ENCODE peak calls at places on chromosomes 3 and 15, in ten cellular contexts. P is ureter; Y is RCC 7860; R is iris pigment epithelial cell; J is AG10803; K is activated T-cell treated with anti-CD3 and anti-CD28 coated beads for 24 hours; H is retinal pigment epithelial cell; Z is cerebellar nuclear complex; W is naive thymus-derived CD8-positive, alpha-beta T cell; T is CD4-positive, alpha-beta memory T cell. V is an unnamed sample.

GRCh38 chr15:60913901-60914300 is 315.2 kb downstream of the RORA start:
- DNase-seq in P (no peak), Y (no peak), R (no peak), J (no peak), K (no peak), H (no peak), Z (no peak), W (no peak), T (no peak), V (no peak)

GRCh38 chr3:10387881-10388621 is 67.1 kb upstream of the SEC13 start:
- DNase-seq in P (no peak), Y (no peak), R (no peak), J (no peak), K (no peak), H (no peak), Z (no peak), W (no peak), T (no peak), V (no peak)

GRCh38 chr3:105315827-105316226 is 50.9 kb upstream of the ALCAM start:
- DNase-seq in P (no peak), Y (no peak), R (no peak), J (no peak), K (no peak), H (no peak), Z (no peak), W (no peak), T (no peak), V (no peak)

GRCh38 chr3:160671231-160671630 is 5.7 kb upstream of the ARL14 start:
- DNase-seq in P (no peak), Y (no peak), R (no peak), J (no peak), K (no peak), H (no peak), Z (no peak), W (no peak), T (no peak), V (no peak)

GRCh38 chr15:73127302-73127936 is 75.2 kb downstream of the NEO1 start:
- DNase-seq in P (no peak), Y (peak; percentile 16), R (peak; percentile 38), J (peak; percentile 24), K (peak; percentile 9), H (no peak), Z (no peak), W (no peak), T (peak; percentile 15), V (peak; percentile 44)

GRCh38 chr3:58659051-58659675 is 7.4 kb downstream of the FAM3D start:
- DNase-seq in P (no peak), Y (peak; percentile 6), R (peak; percentile 54), J (peak; percentile 42), K (no peak), H (peak; percentile 15), Z (no peak), W (no peak), T (no peak), V (peak; percentile 66)

GRCh38 chr15:48868549-48868948 is 9.4 kb upstream of the EID1 start:
- DNase-seq in P (no peak), Y (peak; percentile 25), R (peak; percentile 96), J (peak; percentile 64), K (no peak), H (peak; percentile 53), Z (no peak), W (no peak), T (no peak), V (peak; percentile 88)

GRCh38 chr3:141797167-141797773 is 34.1 kb downstream of the GRK7 start:
- DNase-seq in P (peak; percentile 46), Y (no peak), R (peak; percentile 44), J (peak; percentile 49), K (no peak), H (no peak), Z (no peak), W (peak; percentile 30), T (peak; percentile 33), V (peak; percentile 61)

GRCh38 chr3:182212479-182213076 is 500.9 kb downstream of the SOX2 start:
- DNase-seq in P (no peak), Y (peak; percentile 76), R (peak; percentile 70), J (peak; percentile 6), K (no peak), H (peak; percentile 86), Z (no peak), W (no peak), T (no peak), V (peak; percentile 6)